ENCODE peak calls at places on chromosomes 16 and 17, in six cellular contexts. V is astrocyte of the spinal cord, Y is suprapubic skin, C is cardiac fibroblast, R is stomach, N is pancreas. P is an unnamed sample.
A peak's percentile ranks its signal among the peaks of the same experiment; 100 is the strongest.

GRCh38 chr16:4217246-4218131 is 24.4 kb downstream of the SRL start:
- DNase-seq in V (peak; percentile 40), Y (no peak), C (peak; percentile 18), R (no peak), N (no peak), P (no peak)

GRCh38 chr17:72479113-72479512 is 358.3 kb downstream of the SOX9 start:
- DNase-seq in V (no peak), Y (no peak), C (no peak), R (no peak), N (peak; percentile 31), P (no peak)

GRCh38 chr16:82699711-82700495 is 73.1 kb downstream of the CDH13 start:
- DNase-seq in V (peak; percentile 84), Y (no peak), C (peak; percentile 92), R (no peak), N (no peak), P (no peak)

GRCh38 chr16:50815382-50815781 is 73.5 kb downstream of the CYLD start:
- DNase-seq in V (no peak), Y (no peak), C (no peak), R (no peak), N (no peak), P (no peak)

GRCh38 chr16:3074860-3075545 is 9.6 kb downstream of the IL32 start:
- DNase-seq in V (no peak), Y (no peak), C (no peak), R (peak; percentile 46), N (no peak), P (no peak)

GRCh38 chr17:72858826-72859495 is 233.5 kb downstream of the SLC39A11 start:
- DNase-seq in V (no peak), Y (no peak), C (no peak), R (no peak), N (no peak), P (no peak)

GRCh38 chr17:13568746-13569739 is 32.7 kb downstream of the HS3ST3A1 start:
- DNase-seq in V (peak; percentile 89), Y (no peak), C (no peak), R (no peak), N (no peak), P (no peak)

GRCh38 chr17:78351449-78352006 is 8.3 kb downstream of the SOCS3 start:
- DNase-seq in V (peak; percentile 89), Y (peak; percentile 97), C (peak; percentile 96), R (peak; percentile 73), N (peak; percentile 72), P (no peak)

GRCh38 chr17:42683407-42684031 is 1.2 kb downstream of the CNTNAP1 start:
- DNase-seq in V (peak; percentile 45), Y (no peak), C (no peak), R (peak; percentile 63), N (peak; percentile 43), P (no peak)

GRCh38 chr17:42112552-42113176 is at the start of gene DHX58:
- DNase-seq in V (peak; percentile 64), Y (no peak), C (peak; percentile 84), R (peak; percentile 81), N (peak; percentile 78), P (no peak)

GRCh38 chr16:15650698-15651161 is 685 bp downstream of the NDE1 start:
- DNase-seq in V (peak; percentile 26), Y (no peak), C (peak; percentile 29), R (no peak), N (peak; percentile 11), P (no peak)

GRCh38 chr16:29662729-29663019 is 373 bp upstream of the SPN start:
- DNase-seq in V (no peak), Y (no peak), C (no peak), R (peak; percentile 27), N (no peak), P (no peak)

GRCh38 chr16:66054095-66054494 is 312.4 kb upstream of the CDH5 start:
- DNase-seq in V (no peak), Y (no peak), C (no peak), R (no peak), N (no peak), P (no peak)

DNA sequence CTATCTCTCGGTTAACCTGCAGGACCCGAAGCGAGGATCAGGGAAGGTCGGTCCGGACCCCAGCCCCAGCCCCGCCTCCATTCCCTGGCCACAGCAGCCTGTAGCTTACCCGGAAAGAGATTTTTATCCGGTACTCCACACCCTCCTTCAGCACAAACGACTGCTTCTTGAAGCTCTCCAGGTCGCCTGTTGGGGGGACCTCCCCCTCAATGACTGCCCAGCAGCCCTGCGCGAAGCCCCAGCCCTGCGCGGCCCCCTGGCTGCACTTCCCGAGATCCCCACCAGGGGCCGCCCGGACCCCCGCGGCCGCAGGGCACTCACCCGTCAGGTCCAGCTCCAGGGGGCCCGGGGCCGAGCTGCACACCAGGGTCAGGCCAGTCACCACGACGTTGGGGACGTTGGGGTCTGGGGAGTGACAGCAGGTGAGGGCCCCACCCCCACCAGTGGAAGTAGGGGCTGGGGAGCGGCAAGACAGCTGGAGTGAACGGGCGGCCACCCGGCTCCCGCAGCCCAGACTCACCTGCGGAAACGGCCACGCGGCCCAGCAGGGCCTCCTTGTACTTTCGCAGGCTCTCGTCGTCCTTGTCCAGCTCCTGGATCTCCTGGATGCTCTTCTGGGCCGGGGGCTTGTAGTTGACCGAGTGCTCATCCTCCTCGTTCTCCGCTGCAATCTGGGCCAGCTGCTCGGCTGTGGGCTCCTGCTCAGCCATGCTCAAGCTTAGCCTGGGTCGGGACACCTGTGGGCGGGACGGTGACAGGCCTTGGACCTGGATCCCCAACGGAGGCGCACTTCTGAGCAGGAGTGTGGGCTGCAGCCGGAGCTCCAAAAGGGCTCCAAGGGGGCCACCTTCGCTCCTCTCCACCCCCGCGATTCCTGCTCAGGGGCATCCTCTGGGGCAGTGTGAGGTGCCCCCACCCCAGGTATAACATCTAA is 1.6 kb downstream of the ARHGDIA start:
- DNase-seq in V (no peak), Y (no peak), C (peak; percentile 47), R (peak; percentile 33), N (peak; percentile 48), P (no peak)
- H3K4me3 ChIP-seq in V (peak overlapping the region; percentile 81), Y (peak overlapping the region; percentile 82), C (peak overlapping the region; percentile 78), R (peak overlapping the region; percentile 98), N (peak overlapping the region; percentile 82), P (peak overlapping the region; percentile 82)

GRCh38 chr17:27209316-27209715 is 84.6 kb upstream of the WSB1 start:
- DNase-seq in V (no peak), Y (no peak), C (no peak), R (no peak), N (no peak), P (no peak)

GRCh38 chr17:27200476-27200875 is 93.4 kb upstream of the WSB1 start:
- DNase-seq in V (no peak), Y (no peak), C (no peak), R (no peak), N (no peak), P (no peak)

GRCh38 chr17:27207073-27207511 is 86.8 kb upstream of the WSB1 start:
- DNase-seq in V (peak; percentile 33), Y (no peak), C (peak; percentile 82), R (no peak), N (no peak), P (no peak)

GRCh38 chr17:27203241-27203640 is 90.7 kb upstream of the WSB1 start:
- DNase-seq in V (no peak), Y (no peak), C (no peak), R (no peak), N (no peak), P (no peak)

GRCh38 chr17:27206447-27206846 is 87.5 kb upstream of the WSB1 start:
- DNase-seq in V (no peak), Y (no peak), C (peak; percentile 9), R (no peak), N (no peak), P (no peak)
- TF ChIP-seq CTCF in V (peak; percentile 21), Y (no peak), C (peak; percentile 5), R (no peak), N (no peak), P (no peak)

DNA sequence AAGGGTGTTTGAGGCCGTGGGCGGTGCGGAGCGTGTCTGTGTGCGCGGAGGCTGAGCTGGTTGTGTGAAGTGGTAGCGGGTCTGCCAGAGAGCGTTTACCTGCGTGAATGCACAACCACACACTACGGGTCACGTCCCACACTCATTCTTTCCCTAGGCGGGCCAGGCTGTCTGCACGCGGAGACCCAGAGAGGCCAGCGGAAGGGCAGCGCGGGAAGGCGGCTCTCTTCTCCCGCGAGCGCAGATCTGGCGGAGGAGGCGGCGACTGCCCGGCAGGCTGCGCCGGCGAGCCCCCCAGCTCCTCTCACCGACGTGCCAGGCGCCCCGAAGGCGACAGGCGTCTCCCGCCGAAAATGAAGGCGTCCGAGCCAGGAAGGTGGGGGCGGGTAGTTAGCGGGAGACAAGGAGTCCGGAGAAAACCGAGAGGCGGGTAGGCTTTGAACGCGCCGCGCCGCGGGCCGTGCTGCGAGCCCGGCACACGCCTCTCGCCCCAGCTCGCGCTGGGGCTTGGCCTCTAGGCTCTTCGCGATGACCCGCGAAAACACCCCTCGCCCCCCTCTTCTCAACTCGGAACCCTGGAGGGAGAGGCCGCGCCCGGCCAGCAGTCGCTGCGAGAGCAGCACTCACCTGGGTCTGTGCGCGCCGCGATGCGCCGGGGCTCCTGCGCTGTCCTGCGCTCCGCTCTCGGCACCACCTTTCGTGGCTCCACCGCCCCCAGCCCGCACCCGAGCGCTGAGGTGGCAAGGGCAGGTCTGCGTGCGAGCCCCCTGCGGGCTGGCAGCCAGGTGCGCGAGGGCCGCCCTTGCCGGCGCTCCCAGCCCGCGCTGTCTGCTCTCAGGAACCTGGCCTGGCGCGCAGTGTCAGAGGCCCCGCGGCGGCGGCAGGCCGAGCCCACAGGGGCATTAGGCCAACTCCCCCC is 2.0 kb upstream of the FOXF1 start:
- DNase-seq in V (no peak), Y (no peak), C (peak; percentile 27), R (no peak), N (no peak), P (no peak)
- H3K4me3 ChIP-seq in V (peak overlapping the region; percentile 36), Y (peak overlapping the region; percentile 54), C (no peak overlapping the region), R (peak overlapping the region; percentile 69), N (peak overlapping the region; percentile 55), P (peak overlapping the region; percentile 64)

GRCh38 chr16:56673916-56674315 is 4.3 kb downstream of the MT1H start:
- DNase-seq in V (peak; percentile 27), Y (peak; percentile 56), C (peak; percentile 42), R (peak; percentile 56), N (no peak), P (no peak)
- TF ChIP-seq CTCF in V (peak; percentile 63), Y (peak; percentile 62), C (peak; percentile 52), R (peak; percentile 53), N (no peak), P (peak; percentile 17)

GRCh38 chr17:7256766-7257456 is 4.9 kb downstream of the ELP5 start:
- DNase-seq in V (no peak), Y (no peak), C (no peak), R (no peak), N (no peak), P (no peak)

GRCh38 chr17:7253082-7253481 is 1.1 kb downstream of the ELP5 start:
- DNase-seq in V (no peak), Y (no peak), C (no peak), R (no peak), N (no peak), P (no peak)

GRCh38 chr17:7251330-7252175 is at the start of gene CTDNEP1:
- DNase-seq in V (peak; percentile 100), Y (peak; percentile 98), C (peak; percentile 100), R (peak; percentile 98), N (peak; percentile 98), P (peak; percentile 93)

GRCh38 chr17:7252176-7253043 is at the start of gene ELP5:
- DNase-seq in V (peak; percentile 96), Y (peak; percentile 98), C (peak; percentile 97), R (peak; percentile 94), N (peak; percentile 93), P (peak; percentile 76)

DNA sequence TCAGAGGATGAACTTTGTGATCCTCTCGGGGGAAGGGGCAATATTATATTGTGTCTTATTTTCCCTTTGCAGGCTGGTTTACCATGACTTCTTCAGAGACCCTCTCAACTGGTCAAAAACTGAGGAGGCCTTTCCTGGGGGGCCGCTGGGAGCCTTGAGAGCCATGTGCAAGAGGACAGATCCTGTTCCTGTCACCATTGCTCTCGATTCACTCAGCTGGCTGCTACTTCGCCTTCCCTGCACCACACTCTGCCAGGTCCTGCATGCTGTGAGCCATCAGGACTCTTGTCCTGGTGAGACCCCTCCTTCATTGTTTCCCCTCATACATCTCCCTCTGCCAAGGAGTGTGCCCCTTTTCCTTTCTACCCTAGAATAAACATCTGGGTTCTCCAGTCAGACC is 2.5 kb downstream of the ELP5 start:
- DNase-seq in V (no peak), Y (no peak), C (no peak), R (no peak), N (no peak), P (no peak)
- H3K4me3 ChIP-seq in V (no peak overlapping the region), Y (no peak overlapping the region), C (no peak overlapping the region), R (no peak overlapping the region), N (no peak overlapping the region), P (no peak overlapping the region)

P was measured in esophagus squamous epithelium.